ENCODE peak calls at places on chromosomes 2 and 18, in five cellular contexts. One of them, this sample, is unnamed.
A peak's percentile ranks its signal among the peaks of the same experiment; 100 is the strongest.

GRCh38 chr2:227608469-227609338 is 5.9 kb downstream of the SCYGR3 start:
- DNase-seq in H1: no peak
- DNase-seq in GM12878: peak; percentile 38
- DNase-seq in HepG2: no peak
- DNase-seq in K562: no peak
- DNase-seq in this sample: no peak

GRCh38 chr2:68463287-68463877 is 3.7 kb downstream of the FBXO48 start:
- DNase-seq in H1: no peak
- DNase-seq in GM12878: no peak
- DNase-seq in HepG2: peak; percentile 68
- DNase-seq in K562: peak; percentile 72
- DNase-seq in this sample: peak; percentile 73

GRCh38 chr2:235990344-235990743 is 177.8 kb downstream of the GBX2 start:
- DNase-seq in H1: no peak
- DNase-seq in GM12878: no peak
- DNase-seq in HepG2: no peak
- DNase-seq in K562: no peak
- DNase-seq in this sample: no peak

GRCh38 chr2:237403024-237403882 is 10.7 kb downstream of the COL6A3 start:
- DNase-seq in H1: no peak
- DNase-seq in GM12878: no peak
- DNase-seq in HepG2: no peak
- DNase-seq in K562: no peak
- DNase-seq in this sample: no peak

GRCh38 chr2:237061356-237061755 is 24.3 kb upstream of the COPS8 start:
- DNase-seq in H1: no peak
- DNase-seq in GM12878: no peak
- DNase-seq in HepG2: no peak
- DNase-seq in K562: no peak
- DNase-seq in this sample: no peak

GRCh38 chr2:103959174-103960125 is 894.5 kb upstream of the POU3F3 start:
- DNase-seq in H1: peak; percentile 21
- DNase-seq in GM12878: no peak
- DNase-seq in HepG2: peak; percentile 47
- DNase-seq in K562: peak; percentile 9
- DNase-seq in this sample: peak; percentile 77

GRCh38 chr2:99559075-99559662 is 69.4 kb upstream of the REV1 start:
- DNase-seq in H1: no peak
- DNase-seq in GM12878: no peak
- DNase-seq in HepG2: peak; percentile 58
- DNase-seq in K562: peak; percentile 86
- DNase-seq in this sample: peak; percentile 88

GRCh38 chr18:78427081-78427480 is 552.5 kb upstream of the SALL3 start:
- DNase-seq in H1: no peak
- DNase-seq in GM12878: no peak
- DNase-seq in HepG2: no peak
- DNase-seq in K562: no peak
- DNase-seq in this sample: no peak

GRCh38 chr2:232354069-232354468 is 24.5 kb upstream of the ALPP start:
- DNase-seq in H1: no peak
- DNase-seq in GM12878: no peak
- DNase-seq in HepG2: no peak
- DNase-seq in K562: no peak
- DNase-seq in this sample: no peak

GRCh38 chr2:66926594-66927112 is 470.5 kb upstream of the ETAA1 start:
- DNase-seq in H1: no peak
- DNase-seq in GM12878: no peak
- DNase-seq in HepG2: no peak
- DNase-seq in K562: no peak
- DNase-seq in this sample: no peak

GRCh38 chr18:8750954-8751415 is 45.6 kb downstream of the MTCL1 start:
- DNase-seq in H1: no peak
- DNase-seq in GM12878: no peak
- DNase-seq in HepG2: no peak
- DNase-seq in K562: no peak
- DNase-seq in this sample: no peak

GRCh38 chr2:218024336-218024735 is 21.5 kb upstream of the TNS1 start:
- DNase-seq in H1: no peak
- DNase-seq in GM12878: no peak
- DNase-seq in HepG2: no peak
- DNase-seq in K562: no peak
- DNase-seq in this sample: no peak

GRCh38 chr18:3720818-3721545 is 271.0 kb downstream of the TGIF1 start:
- DNase-seq in H1: no peak
- DNase-seq in GM12878: no peak
- DNase-seq in HepG2: no peak
- DNase-seq in K562: no peak
- DNase-seq in this sample: no peak

GRCh38 chr2:231614559-231615057 is 21.9 kb downstream of the TEX44 start:
- DNase-seq in H1: no peak
- DNase-seq in GM12878: no peak
- DNase-seq in HepG2: no peak
- DNase-seq in K562: no peak
- DNase-seq in this sample: no peak

GRCh38 chr2:70888389-70888924 is 47.2 kb upstream of the ATP6V1B1 start:
- DNase-seq in H1: no peak
- DNase-seq in GM12878: no peak
- DNase-seq in HepG2: no peak
- DNase-seq in K562: no peak
- DNase-seq in this sample: peak; percentile 81

GRCh38 chr2:102229141-102229764 is 42.4 kb downstream of the IL1RL2 start:
- DNase-seq in H1: no peak
- DNase-seq in GM12878: no peak
- DNase-seq in HepG2: no peak
- DNase-seq in K562: no peak
- DNase-seq in this sample: no peak

GRCh38 chr2:239889641-239890055 is 135.5 kb downstream of the NDUFA10 start:
- DNase-seq in H1: no peak
- DNase-seq in GM12878: no peak
- DNase-seq in HepG2: no peak
- DNase-seq in K562: no peak
- DNase-seq in this sample: no peak

GRCh38 chr2:159035790-159036411 is 67.5 kb downstream of the TANC1 start:
- DNase-seq in H1: peak; percentile 58
- DNase-seq in GM12878: no peak
- DNase-seq in HepG2: peak; percentile 83
- DNase-seq in K562: peak; percentile 51
- DNase-seq in this sample: peak; percentile 92

DNA sequence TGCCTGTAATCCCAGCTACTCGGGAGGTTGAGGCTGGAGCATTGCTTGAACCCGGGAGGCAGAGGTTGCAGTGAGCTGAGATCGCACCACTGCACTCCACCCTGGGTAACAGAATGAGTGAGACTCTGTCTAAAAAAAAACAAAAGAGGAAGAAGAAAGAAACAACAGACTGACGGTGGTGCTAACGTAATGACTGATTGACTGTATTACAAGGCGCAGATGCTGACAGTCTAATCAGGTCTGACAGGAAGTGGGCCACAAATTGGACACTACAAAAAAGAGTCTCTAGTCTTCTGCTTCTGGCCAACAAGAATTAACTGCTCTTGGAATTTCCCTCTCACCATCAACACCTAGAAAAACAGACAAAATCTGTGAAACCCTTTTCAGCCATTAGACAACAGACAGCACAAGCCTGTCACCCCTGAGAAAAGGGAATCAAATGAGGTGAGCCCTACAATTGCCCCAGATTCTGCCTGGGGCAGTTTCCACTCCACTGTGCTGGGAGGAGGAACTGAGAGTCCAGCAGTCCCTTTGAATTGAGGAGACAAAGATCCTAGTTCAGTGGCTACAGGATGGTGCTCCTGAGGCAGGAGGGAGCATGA is 43.2 kb downstream of the SNED1 start:
- DNase-seq in H1: no peak
- DNase-seq in GM12878: peak; percentile 86
- DNase-seq in HepG2: no peak
- DNase-seq in K562: no peak
- DNase-seq in this sample: no peak
- H3K4me1 ChIP-seq in H1: peaks cover 5% of the 10 kb centered on the region
- H3K4me1 ChIP-seq in GM12878: peaks cover 51% of the 10 kb centered on the region
- H3K4me1 ChIP-seq in HepG2: peaks cover 15% of the 10 kb centered on the region
- H3K4me1 ChIP-seq in K562: no peaks in the 10 kb centered on the region
- H3K4me1 ChIP-seq in this sample: peaks cover 4% of the 10 kb centered on the region

GRCh38 chr2:113077921-113078320 is 10.2 kb downstream of the IL1F10 start:
- DNase-seq in H1: no peak
- DNase-seq in GM12878: no peak
- DNase-seq in HepG2: no peak
- DNase-seq in K562: no peak
- DNase-seq in this sample: no peak
- TF ChIP-seq CREB1 in H1: no peak
- TF ChIP-seq CREB1 in GM12878: no peak
- TF ChIP-seq CREB1 in HepG2: no peak
- TF ChIP-seq CREB1 in K562: no peak
- TF ChIP-seq CREB1 in this sample: no peak

GRCh38 chr2:212532087-212532486 is 6.5 kb downstream of the ERBB4 start:
- DNase-seq in H1: no peak
- DNase-seq in GM12878: no peak
- DNase-seq in HepG2: no peak
- DNase-seq in K562: no peak
- DNase-seq in this sample: no peak

GRCh38 chr2:212532585-212532984 is 6.0 kb downstream of the ERBB4 start:
- DNase-seq in H1: no peak
- DNase-seq in GM12878: no peak
- DNase-seq in HepG2: no peak
- DNase-seq in K562: no peak
- DNase-seq in this sample: peak; percentile 28

GRCh38 chr2:212531499-212531898 is 7.1 kb downstream of the ERBB4 start:
- DNase-seq in H1: no peak
- DNase-seq in GM12878: no peak
- DNase-seq in HepG2: no peak
- DNase-seq in K562: no peak
- DNase-seq in this sample: no peak

GRCh38 chr2:212530373-212530772 is 8.2 kb downstream of the ERBB4 start:
- DNase-seq in H1: no peak
- DNase-seq in GM12878: no peak
- DNase-seq in HepG2: no peak
- DNase-seq in K562: no peak
- DNase-seq in this sample: no peak

GRCh38 chr2:212530991-212531390 is 7.6 kb downstream of the ERBB4 start:
- DNase-seq in H1: no peak
- DNase-seq in GM12878: no peak
- DNase-seq in HepG2: no peak
- DNase-seq in K562: no peak
- DNase-seq in this sample: no peak
- H3K27me3 ChIP-seq in H1: peaks cover 9% of the 10 kb centered on the region
- H3K27me3 ChIP-seq in GM12878: peaks cover 2% of the 10 kb centered on the region
- H3K27me3 ChIP-seq in HepG2: peaks cover 4% of the 10 kb centered on the region
- H3K27me3 ChIP-seq in K562: no peaks in the 10 kb centered on the region
- H3K27me3 ChIP-seq in this sample: peaks cover 26% of the 10 kb centered on the region

GRCh38 chr2:23507267-23508065 is 122.5 kb downstream of the KLHL29 start:
- DNase-seq in H1: no peak
- DNase-seq in GM12878: no peak
- DNase-seq in HepG2: no peak
- DNase-seq in K562: no peak
- DNase-seq in this sample: no peak

GRCh38 chr2:23508066-23508390 is 123.0 kb downstream of the KLHL29 start:
- DNase-seq in H1: no peak
- DNase-seq in GM12878: no peak
- DNase-seq in HepG2: no peak
- DNase-seq in K562: no peak
- DNase-seq in this sample: no peak

GRCh38 chr2:23509071-23509470 is 124.1 kb downstream of the KLHL29 start:
- DNase-seq in H1: no peak
- DNase-seq in GM12878: no peak
- DNase-seq in HepG2: no peak
- DNase-seq in K562: no peak
- DNase-seq in this sample: no peak

GRCh38 chr2:23510471-23510870 is 125.5 kb downstream of the KLHL29 start:
- DNase-seq in H1: no peak
- DNase-seq in GM12878: no peak
- DNase-seq in HepG2: no peak
- DNase-seq in K562: no peak
- DNase-seq in this sample: no peak

DNA sequence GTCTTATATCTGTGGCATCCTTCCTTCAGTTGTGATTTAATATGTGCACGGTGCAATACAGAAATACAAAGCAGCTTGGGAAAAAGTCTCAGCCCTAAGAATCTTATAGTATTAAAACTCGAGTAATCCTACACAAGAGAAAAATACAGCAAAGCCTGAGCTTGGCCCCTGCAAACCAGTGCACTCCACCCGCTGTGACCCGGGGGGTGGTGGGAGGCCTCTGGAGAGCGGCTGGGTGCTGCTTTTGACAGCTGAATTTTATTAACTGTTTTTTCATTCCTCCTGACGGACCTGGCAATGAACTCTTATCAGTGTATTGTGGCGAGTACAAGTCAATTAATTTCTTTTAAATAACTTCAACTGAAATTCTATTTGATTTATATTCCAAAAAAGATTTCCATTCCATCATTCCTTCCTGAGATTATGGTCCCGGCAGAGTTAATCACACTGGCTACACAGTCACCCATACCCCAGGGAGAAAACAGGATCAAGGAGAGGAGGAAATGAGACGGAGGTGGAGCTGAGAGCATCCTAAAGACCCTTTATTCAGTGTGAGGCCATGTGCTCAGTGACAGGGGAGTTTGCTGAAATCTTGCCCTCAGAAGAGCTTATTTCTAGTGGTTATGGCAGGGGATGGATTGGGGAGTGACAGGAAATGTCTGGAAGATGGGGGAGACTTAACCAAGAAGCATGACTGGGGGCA is 124.8 kb downstream of the KLHL29 start:
- DNase-seq in H1: no peak
- DNase-seq in GM12878: no peak
- DNase-seq in HepG2: no peak
- DNase-seq in K562: no peak
- DNase-seq in this sample: no peak
- H3K4me1 ChIP-seq in H1: no peaks in the 10 kb centered on the region
- H3K4me1 ChIP-seq in GM12878: no peaks in the 10 kb centered on the region
- H3K4me1 ChIP-seq in HepG2: peaks cover 13% of the 10 kb centered on the region
- H3K4me1 ChIP-seq in K562: no peaks in the 10 kb centered on the region
- H3K4me1 ChIP-seq in this sample: no peaks in the 10 kb centered on the region

GRCh38 chr18:41577529-41577928 is 377.5 kb upstream of the PIK3C3 start:
- DNase-seq in H1: no peak
- DNase-seq in GM12878: no peak
- DNase-seq in HepG2: no peak
- DNase-seq in K562: no peak
- DNase-seq in this sample: no peak
- TF ChIP-seq CREB1 in H1: no peak
- TF ChIP-seq CREB1 in GM12878: no peak
- TF ChIP-seq CREB1 in HepG2: no peak
- TF ChIP-seq CREB1 in K562: no peak
- TF ChIP-seq CREB1 in this sample: no peak

GRCh38 chr2:1927896-1928568 is 183.7 kb upstream of the PXDN start:
- DNase-seq in H1: no peak
- DNase-seq in GM12878: no peak
- DNase-seq in HepG2: no peak
- DNase-seq in K562: no peak
- DNase-seq in this sample: no peak

GRCh38 chr2:1923557-1923956 is 179.2 kb upstream of the PXDN start:
- DNase-seq in H1: no peak
- DNase-seq in GM12878: no peak
- DNase-seq in HepG2: no peak
- DNase-seq in K562: no peak
- DNase-seq in this sample: no peak

GRCh38 chr2:1925516-1925915 is 181.2 kb upstream of the PXDN start:
- DNase-seq in H1: no peak
- DNase-seq in GM12878: no peak
- DNase-seq in HepG2: no peak
- DNase-seq in K562: no peak
- DNase-seq in this sample: no peak

GRCh38 chr2:1925928-1926327 is 181.6 kb upstream of the PXDN start:
- DNase-seq in H1: no peak
- DNase-seq in GM12878: no peak
- DNase-seq in HepG2: no peak
- DNase-seq in K562: no peak
- DNase-seq in this sample: no peak

GRCh38 chr2:1922402-1923025 is 178.2 kb upstream of the PXDN start:
- DNase-seq in H1: no peak
- DNase-seq in GM12878: no peak
- DNase-seq in HepG2: no peak
- DNase-seq in K562: no peak
- DNase-seq in this sample: no peak
- H3K27me3 ChIP-seq in H1: no peaks in the 10 kb centered on the region
- H3K27me3 ChIP-seq in GM12878: no peaks in the 10 kb centered on the region
- H3K27me3 ChIP-seq in HepG2: peaks cover 43% of the 10 kb centered on the region
- H3K27me3 ChIP-seq in K562: peaks cover 6% of the 10 kb centered on the region
- H3K27me3 ChIP-seq in this sample: no peaks in the 10 kb centered on the region